ENCODE peak calls at places on chromosomes 5 and 9, in ten cellular contexts. C is NCI-H1436, X is A172, A is sigmoid colon, O is RWPE2, I is HCT116, W is EH, B is dorsolateral prefrontal cortex, Z is WTC11, L is GM23248. S is an unnamed sample.

GRCh38 chr5:68000805-68001204 is 214.8 kb upstream of the PIK3R1 start:
- DNase-seq in C (no peak), X (no peak), A (no peak), O (no peak), I (no peak), W (peak), B (no peak), Z (no peak), L (no peak), S (no peak)

GRCh38 chr9:27073841-27074728 is 34.9 kb upstream of the TEK start:
- DNase-seq in C (no peak), X (no peak), A (no peak), O (no peak), I (no peak), W (no peak), B (no peak), Z (no peak), L (peak), S (no peak)

GRCh38 chr5:137649228-137649890 is 86.5 kb downstream of the KLHL3 start:
- DNase-seq in C (peak), X (no peak), A (no peak), O (no peak), I (no peak), W (peak), B (peak), Z (no peak), L (peak), S (peak)

GRCh38 chr9:16664211-16664610 is 206.3 kb downstream of the BNC2 start:
- DNase-seq in C (no peak), X (no peak), A (no peak), O (no peak), I (no peak), W (peak), B (no peak), Z (no peak), L (peak), S (no peak)

GRCh38 chr9:21294325-21294724 is 10.8 kb downstream of the IFNA5 start:
- DNase-seq in C (no peak), X (peak), A (no peak), O (no peak), I (peak), W (no peak), B (no peak), Z (no peak), L (peak), S (no peak)

GRCh38 chr5:26669031-26669430 is 369.4 kb downstream of the CDH9 start:
- DNase-seq in C (no peak), X (no peak), A (no peak), O (no peak), I (no peak), W (no peak), B (peak), Z (no peak), L (no peak), S (no peak)

GRCh38 chr5:137602721-137603273 is 103.7 kb upstream of the SPOCK1 start:
- DNase-seq in C (no peak), X (no peak), A (no peak), O (no peak), I (no peak), W (no peak), B (no peak), Z (no peak), L (no peak), S (no peak)

GRCh38 chr5:163293836-163294235 is 143.6 kb upstream of the CCNG1 start:
- DNase-seq in C (no peak), X (no peak), A (no peak), O (no peak), I (no peak), W (no peak), B (no peak), Z (no peak), L (no peak), S (no peak)

GRCh38 chr9:121738969-121739368 is 87.5 kb downstream of the DAB2IP start:
- DNase-seq in C (no peak), X (no peak), A (no peak), O (no peak), I (no peak), W (peak), B (no peak), Z (no peak), L (peak), S (no peak)

GRCh38 chr5:179878222-179879002 is 19.8 kb upstream of the MRNIP start:
- DNase-seq in C (no peak), X (peak), A (no peak), O (peak), I (no peak), W (peak), B (no peak), Z (no peak), L (peak), S (peak)

GRCh38 chr5:56409331-56410190 is 176.4 kb upstream of the ANKRD55 start:
- DNase-seq in C (no peak), X (peak), A (no peak), O (no peak), I (no peak), W (peak), B (peak), Z (no peak), L (peak), S (peak)

GRCh38 chr9:120413121-120414048 is 166.6 kb downstream of the CDK5RAP2 start:
- DNase-seq in C (peak), X (no peak), A (no peak), O (peak), I (no peak), W (no peak), B (no peak), Z (peak), L (no peak), S (no peak)

GRCh38 chr5:55853818-55854217 is 2.7 kb downstream of the IL31RA start:
- DNase-seq in C (no peak), X (peak), A (no peak), O (no peak), I (no peak), W (peak), B (no peak), Z (no peak), L (peak), S (peak)

GRCh38 chr5:61055434-61056006 is 106.7 kb downstream of the SMIM15 start:
- DNase-seq in C (peak), X (peak), A (no peak), O (no peak), I (no peak), W (peak), B (no peak), Z (no peak), L (peak), S (peak)

GRCh38 chr9:128340691-128341434 is 536 bp downstream of the SLC27A4 start:
- DNase-seq in C (no peak), X (no peak), A (no peak), O (no peak), I (no peak), W (no peak), B (no peak), Z (peak), L (peak), S (no peak)

GRCh38 chr9:119500072-119500771 is 131.0 kb upstream of the BRINP1 start:
- DNase-seq in C (no peak), X (no peak), A (no peak), O (no peak), I (no peak), W (no peak), B (no peak), Z (no peak), L (peak), S (no peak)

GRCh38 chr5:138177936-138178515 is 404 bp downstream of the BRD8 start:
- DNase-seq in C (no peak), X (peak), A (no peak), O (no peak), I (no peak), W (peak), B (peak), Z (no peak), L (peak), S (peak)

GRCh38 chr5:122121782-122122465 is 7.4 kb upstream of the ZNF474 start:
- DNase-seq in C (no peak), X (no peak), A (no peak), O (peak), I (no peak), W (no peak), B (no peak), Z (no peak), L (peak), S (peak)

GRCh38 chr5:114412509-114413171 is 50.8 kb downstream of the KCNN2 start:
- DNase-seq in C (no peak), X (peak), A (no peak), O (no peak), I (peak), W (peak), B (no peak), Z (no peak), L (peak), S (peak)

GRCh38 chr5:143402464-143403356 is 776 bp downstream of the NR3C1 start:
- DNase-seq in C (no peak), X (peak), A (peak), O (peak), I (no peak), W (peak), B (peak), Z (peak), L (peak), S (peak)

GRCh38 chr5:176780951-176781350 is 29.4 kb upstream of the UNC5A start:
- DNase-seq in C (no peak), X (no peak), A (peak), O (peak), I (no peak), W (no peak), B (no peak), Z (no peak), L (no peak), S (no peak)

GRCh38 chr5:15938961-15939360 is 240.6 kb downstream of the MARCHF11 start:
- DNase-seq in C (no peak), X (peak), A (no peak), O (no peak), I (no peak), W (peak), B (no peak), Z (no peak), L (peak), S (peak)

GRCh38 chr5:169988947-169989346 is 8.7 kb upstream of the INSYN2B start:
- DNase-seq in C (no peak), X (no peak), A (no peak), O (no peak), I (no peak), W (no peak), B (no peak), Z (no peak), L (no peak), S (no peak)

GRCh38 chr9:76996700-76997099 is 22.8 kb upstream of the FOXB2 start:
- DNase-seq in C (no peak), X (peak), A (peak), O (peak), I (no peak), W (peak), B (no peak), Z (peak), L (peak), S (peak)

GRCh38 chr9:17926246-17926645 is 347.4 kb downstream of the SH3GL2 start:
- DNase-seq in C (no peak), X (peak), A (no peak), O (no peak), I (no peak), W (no peak), B (no peak), Z (no peak), L (no peak), S (peak)

GRCh38 chr5:14298126-14298847 is 155.1 kb downstream of the TRIO start:
- DNase-seq in C (no peak), X (no peak), A (no peak), O (no peak), I (no peak), W (peak), B (no peak), Z (no peak), L (peak), S (no peak)

GRCh38 chr5:56307714-56308346 is 74.7 kb upstream of the ANKRD55 start:
- DNase-seq in C (no peak), X (no peak), A (no peak), O (no peak), I (no peak), W (no peak), B (no peak), Z (no peak), L (no peak), S (no peak)

GRCh38 chr9:27351438-27351837 is 54.5 kb upstream of the EQTN start:
- DNase-seq in C (no peak), X (no peak), A (peak), O (no peak), I (no peak), W (no peak), B (no peak), Z (no peak), L (no peak), S (no peak)

GRCh38 chr5:438481-438981 is 4.4 kb upstream of the EXOC3 start:
- DNase-seq in C (no peak), X (no peak), A (peak), O (peak), I (no peak), W (no peak), B (no peak), Z (peak), L (no peak), S (no peak)

GRCh38 chr9:17280350-17281012 is 145.6 kb downstream of the CNTLN start:
- DNase-seq in C (no peak), X (no peak), A (no peak), O (no peak), I (no peak), W (peak), B (no peak), Z (no peak), L (peak), S (no peak)

GRCh38 chr5:6551955-6552313 is 80.9 kb downstream of the NSUN2 start:
- DNase-seq in C (no peak), X (no peak), A (no peak), O (no peak), I (no peak), W (no peak), B (no peak), Z (no peak), L (no peak), S (no peak)

GRCh38 chr5:103472820-103473219 is 89.8 kb downstream of the NUDT12 start:
- DNase-seq in C (no peak), X (peak), A (no peak), O (no peak), I (no peak), W (peak), B (no peak), Z (no peak), L (peak), S (peak)

GRCh38 chr5:36537729-36538128 is 68.7 kb upstream of the SLC1A3 start:
- DNase-seq in C (no peak), X (no peak), A (no peak), O (no peak), I (no peak), W (no peak), B (no peak), Z (no peak), L (no peak), S (no peak)

GRCh38 chr5:176152191-176152932 is 85.9 kb upstream of the SIMC1 start:
- DNase-seq in C (no peak), X (no peak), A (no peak), O (no peak), I (no peak), W (no peak), B (no peak), Z (peak), L (no peak), S (peak)

GRCh38 chr5:58462623-58463230 is 2.8 kb upstream of the PLK2 start:
- DNase-seq in C (no peak), X (peak), A (no peak), O (no peak), I (peak), W (peak), B (no peak), Z (no peak), L (peak), S (peak)

GRCh38 chr5:32522429-32523143 is 62.8 kb upstream of the SUB1 start:
- DNase-seq in C (no peak), X (peak), A (no peak), O (peak), I (no peak), W (peak), B (no peak), Z (no peak), L (peak), S (peak)

GRCh38 chr5:97078958-97079357 is 63.5 kb downstream of the LIX1 start:
- DNase-seq in C (no peak), X (no peak), A (no peak), O (no peak), I (no peak), W (no peak), B (no peak), Z (no peak), L (peak), S (peak)

GRCh38 chr9:73154760-73155159 is 3.1 kb downstream of the ANXA1 start:
- DNase-seq in C (no peak), X (no peak), A (no peak), O (no peak), I (no peak), W (peak), B (no peak), Z (no peak), L (peak), S (no peak)

GRCh38 chr9:99181206-99181605 is 40.5 kb downstream of the ALG2 start:
- DNase-seq in C (no peak), X (no peak), A (no peak), O (no peak), I (no peak), W (no peak), B (no peak), Z (no peak), L (no peak), S (no peak)

S was measured in Daoy.